ENCODE peak calls at places on chromosomes 6 and 20, in four cellular contexts. X, R, Y and B are unnamed samples. For H3K36me3, the result is how much of the 10 kb centered on the place peaks cover.

GRCh38 chr20:23125625-23126191 is 39.6 kb upstream of the CD93 start:
- DNase-seq in X (no peak), R (peak), Y (no peak), B (no peak)

GRCh38 chr6:32944265-32944664 is 3.4 kb upstream of the HLA-DMB start:
- DNase-seq in R (no peak), Y (no peak), X (peak), B (peak)

GRCh38 chr6:143766185-143766553 is 77.0 kb upstream of the LTV1 start:
- DNase-seq in R (no peak), X (no peak), Y (no peak), B (no peak)

GRCh38 chr6:170287371-170287876 is 3.5 kb downstream of the DLL1 start:
- DNase-seq in R (no peak), Y (no peak), X (no peak), B (no peak)

GRCh38 chr20:7673841-7674240 is 266.4 kb downstream of the HAO1 start:
- DNase-seq in X (no peak), Y (no peak), R (no peak), B (no peak)

GRCh38 chr6:154488802-154489437 is 21.6 kb downstream of the CNKSR3 start:
- DNase-seq in Y (no peak), X (no peak), R (no peak), B (no peak)

GRCh38 chr6:112286756-112287155 is 32.4 kb upstream of the LAMA4 start:
- DNase-seq in R (no peak), X (no peak), Y (no peak), B (no peak)

GRCh38 chr20:59813126-59813947 is 120.1 kb downstream of the SYCP2 start:
- DNase-seq in Y (no peak), X (no peak), R (no peak), B (no peak)

GRCh38 chr6:117449549-117450439 is 24.1 kb upstream of the ROS1 start:
- DNase-seq in X (peak), R (peak), Y (peak), B (peak)

GRCh38 chr6:116355796-116356195 is 15.0 kb upstream of the DSE start:
- DNase-seq in R (no peak), X (no peak), Y (no peak), B (no peak)

GRCh38 chr20:38168791-38169589 is 3.9 kb upstream of the TGM2 start:
- DNase-seq in Y (no peak), X (no peak), R (no peak), B (no peak)

GRCh38 chr20:5650191-5650691 is 100.0 kb upstream of the SHLD1 start:
- DNase-seq in Y (no peak), X (no peak), R (no peak), B (peak)

GRCh38 chr6:9467746-9468145 is 947.1 kb downstream of the TFAP2A start:
- DNase-seq in Y (no peak), X (no peak), R (no peak), B (no peak)

GRCh38 chr6:113676972-113677371 is 180.2 kb upstream of the MARCKS start:
- DNase-seq in Y (no peak), X (no peak), R (no peak), B (no peak)

GRCh38 chr6:45690846-45691245 is 313.1 kb upstream of the SUPT3H start:
- DNase-seq in X (no peak), Y (no peak), R (no peak), B (no peak)

GRCh38 chr20:63454729-63455567 is 17.5 kb downstream of the KCNQ2 start:
- DNase-seq in R (no peak), Y (no peak), X (no peak), B (no peak)

GRCh38 chr6:49333345-49334120 is 129.5 kb downstream of the MMUT start:
- DNase-seq in X (no peak), Y (no peak), R (no peak), B (no peak)

GRCh38 chr6:100209323-100210137 is 215.5 kb upstream of the MCHR2 start:
- DNase-seq in X (no peak), Y (no peak), R (no peak), B (no peak)

GRCh38 chr6:168147205-168147738 is 68.3 kb upstream of the FRMD1 start:
- DNase-seq in R (no peak), Y (no peak), X (no peak), B (no peak)

GRCh38 chr6:2036084-2037023 is 209.1 kb downstream of the GMDS start:
- DNase-seq in R (no peak), X (no peak), Y (no peak), B (no peak)

GRCh38 chr6:64890609-64891008 is 816.4 kb downstream of the EYS start:
- DNase-seq in R (no peak), Y (no peak), X (no peak), B (no peak)

GRCh38 chr20:5551621-5552020 is 198.6 kb upstream of the SHLD1 start:
- DNase-seq in X (no peak), R (no peak), Y (no peak), B (no peak)

GRCh38 chr20:38145094-38146075 is 19.7 kb downstream of the TGM2 start:
- DNase-seq in X (no peak), R (no peak), Y (no peak), B (no peak)

GRCh38 chr20:63312690-63313348 is 19.8 kb downstream of the COL20A1 start:
- DNase-seq in X (no peak), Y (no peak), R (no peak), B (no peak)

GRCh38 chr6:30885481-30885998 is 1.2 kb downstream of the DDR1 start:
- DNase-seq in Y (peak), X (no peak), R (peak), B (no peak)

GRCh38 chr6:53707108-53707897 is 41.7 kb upstream of the KLHL31 start:
- DNase-seq in X (no peak), R (no peak), Y (no peak), B (no peak)

GRCh38 chr20:51487525-51488279 is 54.8 kb downstream of the NFATC2 start:
- DNase-seq in Y (no peak), X (no peak), R (no peak), B (no peak)

GRCh38 chr6:166097914-166098522 is 69.6 kb downstream of the TBXT start:
- DNase-seq in X (no peak), Y (peak), R (peak), B (peak)

GRCh38 chr20:30376767-30377658 is 880.5 kb upstream of the DEFB115 start:
- DNase-seq in R (peak), Y (peak), X (peak), B (peak)

GRCh38 chr6:160146454-160147145 is 25.0 kb downstream of the SLC22A1 start:
- DNase-seq in Y (no peak), R (no peak), X (no peak), B (no peak)

GRCh38 chr20:9287826-9288225 is 218.9 kb downstream of the PLCB4 start:
- DNase-seq in X (no peak), Y (no peak), R (no peak), B (no peak)

GRCh38 chr6:32868257-32868788 is 14.3 kb downstream of the PSMB9 start:
- DNase-seq in R (peak), Y (peak), X (peak), B (peak)

GRCh38 chr6:112035446-112035845 is 18.5 kb upstream of the CCN6 start:
- DNase-seq in R (peak), Y (no peak), X (no peak), B (no peak)

GRCh38 chr6:169663468-169663867 is 38.4 kb downstream of the WDR27 start:
- DNase-seq in R (no peak), X (no peak), Y (no peak), B (no peak)

GRCh38 chr6:159555082-159555481 is 138.0 kb downstream of the SOD2 start:
- DNase-seq in R (no peak), Y (no peak), X (no peak), B (no peak)

GRCh38 chr20:57474816-57475215 is 50.1 kb downstream of the CTCFL start:
- DNase-seq in R (no peak), Y (no peak), X (no peak), B (no peak)

GRCh38 chr6:3299221-3299620 is 40.5 kb downstream of the PSMG4 start:
- DNase-seq in X (no peak), R (no peak), Y (no peak), B (no peak)

GRCh38 chr20:8858181-8858794 is 210.6 kb upstream of the PLCB4 start:
- DNase-seq in R (no peak), X (no peak), Y (no peak), B (no peak)

GRCh38 chr6:25872804-25873203 is 1.2 kb downstream of the SLC17A3 start:
- DNase-seq in X (peak), R (no peak), Y (no peak), B (peak)

GRCh38 chr20:16007978-16008377 is 565.3 kb downstream of the KIF16B start:
- DNase-seq in Y (no peak), X (no peak), R (no peak), B (no peak)

GRCh38 chr20:16005612-16006493 is 567.4 kb downstream of the KIF16B start:
- DNase-seq in R (no peak), Y (no peak), X (no peak), B (no peak)

GRCh38 chr20:16004108-16004854 is 569.0 kb downstream of the KIF16B start:
- DNase-seq in R (no peak), X (no peak), Y (peak), B (no peak)

GRCh38 chr20:16003310-16003709 is 569.9 kb downstream of the KIF16B start:
- DNase-seq in Y (no peak), X (no peak), R (no peak), B (no peak)

DNA sequence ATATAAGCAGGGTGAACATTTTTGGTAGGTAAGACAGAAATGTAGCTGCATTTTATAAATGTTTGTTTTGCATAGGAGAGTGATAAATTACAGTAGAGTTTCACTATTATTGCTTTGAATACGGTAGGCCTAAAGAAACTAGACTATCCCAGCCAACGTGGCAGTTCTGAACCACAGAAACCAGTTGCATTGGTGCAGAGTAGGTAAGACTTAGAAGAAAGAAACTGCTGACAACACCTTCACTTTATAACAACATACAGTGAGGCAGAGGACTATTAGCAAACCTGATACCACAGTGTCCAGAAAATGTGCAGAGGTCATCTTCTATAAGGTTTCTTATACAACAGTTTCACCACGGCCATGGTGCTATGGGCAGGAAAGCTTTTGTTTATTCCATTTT is 566.1 kb downstream of the KIF16B start:
- DNase-seq in X (no peak), R (no peak), Y (no peak), B (no peak)
- H3K36me3 ChIP-seq in X (under half), R (under half), Y (under half), B (under half)

DNA sequence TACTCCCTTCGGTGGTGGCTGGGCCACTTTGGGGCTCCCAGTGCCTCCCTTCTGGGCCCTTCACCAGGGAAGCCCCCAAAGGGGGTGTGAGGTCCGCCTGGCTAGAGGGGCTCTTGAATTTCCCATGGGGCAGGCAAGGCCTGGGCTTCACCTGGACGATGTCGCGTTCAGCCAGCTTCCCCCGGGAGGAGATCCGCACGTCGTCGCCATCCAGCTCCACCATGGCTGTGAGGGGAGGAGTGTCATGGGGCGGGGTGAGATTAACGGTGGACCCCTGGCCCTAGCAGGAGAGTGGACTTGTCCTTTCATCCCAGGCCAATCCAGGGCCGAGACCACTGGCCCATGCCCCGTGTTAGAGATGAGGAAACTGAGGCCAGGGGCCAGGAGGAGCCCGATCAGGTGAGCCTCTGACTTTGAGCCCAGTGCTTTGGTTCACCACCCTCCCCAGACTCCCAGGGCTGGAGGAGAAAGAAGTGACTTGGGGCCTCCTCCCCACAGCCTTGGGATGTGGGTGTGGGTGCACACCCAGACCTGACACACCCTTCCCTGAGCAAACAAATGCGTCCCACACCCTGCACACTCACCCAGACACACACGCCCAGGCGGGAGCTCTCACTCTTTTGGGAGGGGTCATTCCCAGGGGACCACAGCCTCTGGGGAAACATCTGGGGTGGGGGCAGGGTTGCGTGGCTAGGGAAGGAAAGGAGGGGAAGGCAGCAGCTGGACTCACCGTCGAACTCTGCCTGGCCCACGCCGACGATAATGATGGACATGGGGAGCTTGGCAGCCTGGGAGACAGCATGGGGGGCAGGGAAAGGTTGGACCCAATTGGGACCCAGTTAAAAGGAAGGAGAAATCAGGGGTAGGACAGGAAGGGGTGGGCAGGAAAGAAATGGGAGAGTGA is 46.2 kb downstream of the RAB44 start:
- DNase-seq in R (no peak), Y (no peak), X (no peak), B (no peak)
- H3K36me3 ChIP-seq in R (under half), Y (under half), X (under half), B (under half)

DNA sequence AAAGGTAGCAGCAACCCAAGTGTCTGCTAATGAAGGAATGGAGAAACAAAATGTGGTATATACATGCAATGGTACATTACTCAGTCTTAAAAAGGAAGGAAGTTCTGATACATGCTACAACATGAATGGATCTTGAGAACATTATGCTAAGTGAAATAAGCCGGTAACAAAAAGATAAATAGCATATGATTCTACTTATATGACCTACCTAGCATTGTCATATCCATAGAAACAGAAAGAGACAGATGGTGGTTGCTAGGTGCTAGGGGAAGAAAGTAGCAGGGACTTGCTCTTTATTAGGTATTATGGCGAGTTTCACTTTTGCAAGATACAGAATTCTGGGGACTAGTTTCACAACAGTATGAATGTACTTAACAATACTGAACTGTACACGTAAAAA is 46.6 kb downstream of the UBR2 start:
- DNase-seq in X (no peak), R (no peak), Y (no peak), B (no peak)
- H3K36me3 ChIP-seq in X (under half), R (half or more), Y (under half), B (half or more)

GRCh38 chr6:129605962-129606361 is 104.0 kb downstream of the ARHGAP18 start:
- DNase-seq in Y (no peak), X (no peak), R (no peak), B (no peak)

GRCh38 chr6:129604321-129604720 is 105.7 kb downstream of the ARHGAP18 start:
- DNase-seq in R (no peak), X (no peak), Y (no peak), B (no peak)

GRCh38 chr6:129605095-129605494 is 104.9 kb downstream of the ARHGAP18 start:
- DNase-seq in X (no peak), R (no peak), Y (no peak), B (no peak)

GRCh38 chr6:129607581-129608186 is 102.3 kb downstream of the ARHGAP18 start:
- DNase-seq in X (no peak), Y (no peak), R (no peak), B (no peak)

DNA sequence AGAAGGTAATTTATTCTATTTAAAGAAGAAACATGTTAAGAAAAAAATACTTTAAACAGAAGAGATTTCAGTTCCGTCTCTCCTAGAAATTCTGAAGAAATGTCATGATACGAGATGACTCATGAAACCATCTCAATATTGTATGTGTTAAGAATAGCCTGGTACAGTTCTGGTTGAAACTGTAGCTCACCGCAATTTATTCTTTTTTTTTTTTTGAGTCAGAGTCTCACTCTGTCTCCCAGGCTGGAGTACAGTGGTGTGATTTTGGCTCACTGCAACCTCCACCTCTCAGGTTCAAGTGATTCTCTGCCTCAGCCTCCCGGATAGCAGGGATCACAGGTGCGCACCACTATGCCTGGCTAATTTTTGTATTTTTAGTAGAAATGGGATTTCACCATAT is 103.3 kb downstream of the ARHGAP18 start:
- DNase-seq in X (no peak), R (no peak), Y (no peak), B (no peak)
- H3K36me3 ChIP-seq in X (under half), R (under half), Y (under half), B (under half)

DNA sequence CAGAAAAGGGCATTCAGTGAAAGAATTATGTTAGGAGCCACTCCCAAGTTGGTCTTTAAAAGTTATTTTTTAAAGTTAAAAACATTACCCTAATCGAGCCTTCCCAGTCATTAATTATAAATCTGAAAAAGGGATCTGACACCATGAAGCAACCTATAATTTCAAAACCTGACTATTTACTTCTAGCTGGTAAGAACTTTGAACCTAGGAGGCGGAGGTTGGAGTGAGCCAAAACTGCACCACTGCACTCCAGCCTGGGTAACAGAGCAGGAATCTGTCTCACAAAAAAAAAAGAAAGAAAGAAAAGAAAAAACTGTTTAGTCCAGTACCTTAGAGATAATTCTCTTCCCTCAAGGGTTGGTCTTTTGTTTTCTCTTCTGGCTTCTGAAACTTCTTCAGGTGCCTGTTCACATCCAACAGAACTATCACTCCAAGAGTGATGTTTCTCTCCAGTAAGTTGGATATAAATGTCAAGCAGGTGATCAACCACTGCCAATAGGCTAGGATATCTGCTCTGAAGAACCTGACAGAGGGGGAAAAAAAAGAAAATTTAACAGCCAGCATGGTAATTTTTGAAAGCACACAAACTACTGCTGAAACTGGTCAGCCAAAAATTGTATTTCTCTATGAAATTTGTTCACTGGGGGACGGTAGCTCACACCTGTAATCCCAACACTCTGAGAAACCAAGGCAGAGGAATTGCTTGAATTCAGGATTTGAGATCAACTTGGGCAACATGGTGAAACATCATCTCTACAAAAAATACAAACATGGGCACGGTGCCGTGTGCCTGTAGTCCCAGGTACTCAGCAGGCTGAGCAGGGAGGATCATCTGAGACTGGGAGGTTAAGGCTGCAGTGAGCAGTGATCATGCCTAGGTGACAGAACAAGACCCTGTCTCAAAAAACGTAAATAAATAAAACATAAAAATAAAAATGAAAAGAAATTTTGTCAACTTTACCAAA is 38.2 kb downstream of the MDN1 start:
- DNase-seq in X (no peak), R (no peak), Y (no peak), B (no peak)
- H3K36me3 ChIP-seq in X (under half), R (half or more), Y (under half), B (half or more)

DNA sequence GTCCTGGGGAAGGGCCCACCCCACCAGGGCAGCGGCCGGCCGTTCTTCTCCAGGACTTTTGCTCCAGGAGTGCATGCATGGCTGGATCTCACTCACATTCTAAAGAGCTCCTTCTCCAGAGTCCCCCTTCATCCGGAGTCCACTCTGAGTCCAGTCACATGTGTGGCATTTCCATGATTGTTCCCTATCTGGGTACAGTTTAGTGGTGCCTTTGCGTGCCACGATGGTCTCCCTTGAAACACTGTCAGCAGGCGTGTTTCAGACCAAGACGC is 20.9 kb downstream of the OSBPL2 start:
- DNase-seq in X (no peak), R (no peak), Y (no peak), B (no peak)
- H3K36me3 ChIP-seq in X (under half), R (under half), Y (under half), B (half or more)

GRCh38 chr6:122423734-122424133 is 24.3 kb downstream of the HSF2 start:
- DNase-seq in R (no peak), X (no peak), Y (no peak), B (no peak)
- H3K36me3 ChIP-seq in R (half or more), X (under half), Y (half or more), B (under half)